ENCODE peak calls at places on chromosomes 5 and 9, in nine cellular contexts. Z is chondrocyte, H is astrocyte, Y is uterus, K is tibial artery, E is psoas muscle, D is endodermal cell, C is heart right ventricle, A is AG04449. S is an unnamed sample.

GRCh38 chr5:119435436-119436132 is 16.7 kb upstream of the HSD17B4 start:
- DNase-seq in Y (no peak), Z (no peak), C (peak), E (peak), D (peak), A (no peak), K (peak), H (peak), S (peak)

GRCh38 chr5:40171971-40172370 is 507.7 kb upstream of the PTGER4 start:
- DNase-seq in K (no peak), E (no peak), D (no peak), C (no peak), A (no peak), Z (no peak), Y (no peak), H (peak), S (no peak)

GRCh38 chr5:89668821-89669220 is 740.7 kb downstream of the CETN3 start:
- DNase-seq in C (no peak), Y (no peak), D (no peak), A (no peak), E (no peak), H (peak), Z (no peak), K (no peak), S (no peak)

GRCh38 chr9:89616411-89616810 is 11.6 kb downstream of the GADD45G start:
- DNase-seq in K (no peak), A (no peak), H (no peak), C (no peak), D (no peak), Z (peak), E (no peak), Y (no peak), S (no peak)

GRCh38 chr9:80204054-80204453 is 632.3 kb downstream of the TLE4 start:
- DNase-seq in H (no peak), Y (no peak), K (no peak), A (peak), Z (no peak), C (no peak), E (no peak), D (no peak), S (no peak)

GRCh38 chr9:121744002-121744686 is 92.7 kb downstream of the DAB2IP start:
- DNase-seq in Y (no peak), Z (no peak), D (peak), A (no peak), K (peak), C (peak), H (peak), E (peak), S (peak)

GRCh38 chr9:35645736-35646582 is 4.8 kb downstream of the SIT1 start:
- DNase-seq in A (no peak), Y (peak), Z (no peak), H (peak), E (no peak), C (no peak), D (peak), K (peak), S (peak)

GRCh38 chr5:9112520-9113291 is 433.2 kb downstream of the SEMA5A start:
- DNase-seq in Y (no peak), H (peak), A (no peak), K (no peak), C (no peak), Z (no peak), E (no peak), D (no peak), S (no peak)

GRCh38 chr9:87233916-87234455 is 263.7 kb upstream of the DAPK1 start:
- DNase-seq in C (no peak), K (no peak), E (no peak), Z (no peak), D (no peak), Y (no peak), A (no peak), H (no peak), S (no peak)

DNA sequence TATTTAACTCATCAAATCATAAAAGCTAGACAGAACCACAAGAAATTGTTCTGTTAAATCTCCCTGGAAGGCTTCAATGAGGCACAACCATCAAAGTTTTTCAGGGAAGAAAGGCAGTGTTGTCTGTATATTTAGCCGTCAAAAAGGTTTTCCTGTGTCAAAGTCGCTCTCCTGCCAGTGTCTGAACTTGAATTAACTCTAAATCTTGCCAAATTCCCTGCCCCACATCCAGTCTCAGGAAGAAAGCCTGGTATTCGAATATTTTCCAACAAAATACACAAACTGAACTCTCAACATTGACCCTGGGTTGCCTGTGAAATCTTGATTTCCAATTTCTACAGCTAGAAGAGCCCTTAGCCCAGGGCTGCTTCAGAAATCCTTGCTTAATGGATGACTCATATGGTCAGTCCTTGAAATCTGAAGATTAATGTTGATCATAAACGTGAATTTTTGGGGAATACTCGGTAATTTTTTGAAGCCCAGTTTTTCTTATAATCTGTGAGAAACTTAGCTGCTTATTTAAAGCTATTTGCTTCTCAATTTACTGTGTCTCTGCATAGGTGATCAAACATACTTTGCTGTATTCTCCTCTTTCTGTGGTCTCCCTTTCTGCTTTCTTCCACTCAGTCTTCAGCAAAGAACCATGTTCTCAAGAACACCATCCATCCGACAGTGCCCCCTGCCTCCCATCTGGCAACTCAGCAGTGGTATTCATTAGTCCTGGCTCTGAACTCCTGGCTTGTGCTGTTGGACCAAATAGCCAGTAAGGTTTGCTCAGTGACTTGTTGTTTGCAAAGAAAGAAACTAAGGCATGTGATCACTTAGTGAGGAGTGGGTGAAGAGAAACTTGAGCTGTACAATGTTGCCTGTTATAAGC is 58.9 kb downstream of the NREP start:
- DNase-seq in K (no peak), Y (no peak), H (peak), C (no peak), D (peak), Z (no peak), E (no peak), A (no peak), S (no peak)
- TF ChIP-seq CTCF in K (peak), Y (no peak), H (no peak), C (no peak), D (peak), Z (peak), E (peak), A (peak), S (no peak)

DNA sequence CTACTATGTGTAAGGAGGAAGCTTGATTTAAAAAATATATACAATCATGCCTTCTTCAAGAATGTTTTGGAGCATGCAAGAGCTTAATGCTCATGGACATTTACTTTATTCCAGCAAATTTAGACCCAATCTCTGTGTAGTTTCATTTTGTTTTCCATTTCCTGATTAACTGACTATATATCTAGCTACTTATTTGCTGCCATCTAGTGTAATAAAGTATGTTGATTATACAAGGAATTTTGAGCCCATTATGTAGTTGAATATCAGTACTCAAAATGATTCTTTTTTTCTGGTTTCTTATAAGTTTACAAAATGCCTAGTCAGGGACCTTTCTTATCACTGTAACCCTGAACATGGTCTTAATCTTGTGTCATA is 100.0 kb upstream of the CCDC152 start:
- DNase-seq in D (no peak), E (no peak), K (no peak), Z (no peak), H (no peak), C (no peak), Y (no peak), A (no peak), S (no peak)
- TF ChIP-seq CTCF in D (no peak), E (no peak), K (peak), Z (peak), H (no peak), C (no peak), Y (no peak), A (no peak), S (no peak)

DNA sequence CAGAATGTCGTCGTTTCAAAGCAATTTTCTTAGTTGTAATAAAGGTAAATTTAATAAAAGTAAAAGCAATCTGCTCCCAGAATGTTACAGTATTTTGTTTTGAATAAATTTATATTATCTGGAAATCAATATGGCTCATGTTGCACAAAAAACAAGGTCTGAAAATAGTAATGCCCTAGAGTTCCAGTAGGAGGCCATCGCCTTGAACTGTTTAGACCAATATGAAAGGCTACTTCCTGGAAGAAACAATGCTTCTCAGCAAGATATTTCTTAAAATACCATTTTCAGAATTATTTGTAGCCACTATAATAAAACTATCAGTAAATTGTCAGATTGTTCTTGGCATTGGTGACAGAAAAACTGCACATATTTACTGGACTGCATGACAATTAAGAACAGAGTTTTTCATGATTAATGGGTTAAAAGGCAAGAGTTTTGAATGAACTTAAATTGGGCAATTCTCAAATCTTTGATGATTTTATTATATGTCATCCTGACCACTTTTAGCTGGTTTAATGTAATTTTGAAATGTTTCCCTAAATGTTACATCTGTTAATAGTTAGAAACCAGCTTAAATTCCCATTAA is 153.2 kb downstream of the COMMD10 start:
- DNase-seq in C (no peak), Y (no peak), D (no peak), E (no peak), Z (no peak), K (no peak), A (no peak), H (no peak), S (no peak)
- TF ChIP-seq CTCF in C (no peak), Y (no peak), D (peak), E (no peak), Z (peak), K (no peak), A (no peak), H (no peak), S (peak)

GRCh38 chr9:97487880-97488279 is 13.6 kb upstream of the TMOD1 start:
- DNase-seq in Y (no peak), D (no peak), C (no peak), K (no peak), H (no peak), E (no peak), Z (no peak), A (no peak), S (no peak)

GRCh38 chr9:97491216-97491999 is 10.1 kb upstream of the TMOD1 start:
- DNase-seq in K (no peak), H (no peak), Y (no peak), A (no peak), E (no peak), D (no peak), Z (no peak), C (no peak), S (no peak)

GRCh38 chr9:97484134-97484533 is 17.3 kb upstream of the TMOD1 start:
- DNase-seq in Y (no peak), H (no peak), Z (no peak), K (no peak), E (no peak), A (no peak), C (no peak), D (no peak), S (no peak)

DNA sequence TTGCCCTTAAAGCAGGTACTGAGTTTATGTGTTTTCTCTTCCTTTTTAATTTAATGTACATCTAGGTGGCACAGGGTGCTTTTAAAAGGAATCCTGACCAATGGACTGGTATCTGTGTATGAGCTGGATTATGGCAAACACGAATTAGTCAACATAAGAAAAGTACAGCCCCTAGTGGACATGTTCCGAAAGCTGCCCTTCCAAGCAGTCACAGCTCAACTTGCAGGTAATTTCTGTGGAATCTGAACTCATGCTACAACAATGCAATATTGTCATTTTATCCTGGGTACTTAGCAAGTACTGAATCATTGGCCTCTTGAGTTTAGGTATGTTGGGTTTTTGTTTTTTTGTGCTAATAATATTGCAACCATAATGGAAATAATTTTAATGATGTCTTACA is 14.4 kb upstream of the TMOD1 start:
- DNase-seq in K (no peak), D (no peak), C (no peak), Y (no peak), A (no peak), H (peak), Z (no peak), E (no peak), S (no peak)
- TF ChIP-seq CTCF in K (no peak), D (peak), C (no peak), Y (no peak), A (peak), H (peak), Z (peak), E (peak), S (no peak)

S was measured in Calu3.